ENCODE peak calls at places on chromosomes 11 and 22, in five cellular contexts. O is neural progenitor cell, W is cardiac muscle cell, P is HCT116, F is A673. H is an unnamed sample.

GRCh38 chr11:73233211-73233610 is 15.1 kb downstream of the P2RY2 start:
- DNase-seq in W (no peak), F (no peak), O (no peak), P (no peak), H (no peak)

GRCh38 chr11:16292167-16292859 is 64.0 kb downstream of the SOX6 start:
- DNase-seq in O (no peak), P (no peak), F (peak; percentile 25), W (no peak), H (no peak)

GRCh38 chr11:27716850-27717249 is 16.6 kb upstream of the BDNF start:
- DNase-seq in P (no peak), O (peak; percentile 47), F (no peak), W (peak; percentile 62), H (no peak)

GRCh38 chr11:69297926-69298777 is 4.2 kb downstream of the MYEOV start:
- DNase-seq in F (no peak), W (peak; percentile 78), O (no peak), P (peak; percentile 78), H (peak; percentile 84)

GRCh38 chr11:41201156-41201555 is 258.3 kb downstream of the LRRC4C start:
- DNase-seq in P (no peak), F (peak; percentile 86), O (peak; percentile 77), W (peak; percentile 19), H (no peak)

GRCh38 chr11:726278-726915 is 20.4 kb downstream of the EPS8L2 start:
- DNase-seq in O (peak; percentile 55), P (no peak), F (no peak), W (peak; percentile 30), H (peak; percentile 64)

GRCh38 chr22:35630387-35630793 is 13.3 kb upstream of the MB start:
- DNase-seq in F (peak; percentile 54), P (peak; percentile 38), O (peak; percentile 18), W (peak; percentile 69), H (no peak)

GRCh38 chr22:35587447-35587870 is 29.7 kb downstream of the MB start:
- DNase-seq in O (no peak), F (peak; percentile 34), W (no peak), P (no peak), H (peak; percentile 86)

GRCh38 chr11:23932485-23932898 is 564.4 kb upstream of the LUZP2 start:
- DNase-seq in P (no peak), W (peak; percentile 63), O (no peak), F (no peak), H (no peak)

GRCh38 chr22:24315367-24315781 is 44.7 kb downstream of the SPECC1L start:
- DNase-seq in P (no peak), W (no peak), O (no peak), F (no peak), H (no peak)

GRCh38 chr11:11432621-11433319 is 79.7 kb upstream of the CSNK2A3 start:
- DNase-seq in O (no peak), W (no peak), F (no peak), P (no peak), H (no peak)

GRCh38 chr11:111663820-111664219 is 61.6 kb downstream of the SIK2 start:
- DNase-seq in W (peak; percentile 79), O (no peak), F (peak; percentile 80), P (no peak), H (peak; percentile 37)

GRCh38 chr11:91394718-91395414 is 829.8 kb upstream of the FAT3 start:
- DNase-seq in O (no peak), F (peak; percentile 10), W (no peak), P (no peak), H (no peak)

GRCh38 chr22:42662114-42663021 is 13.2 kb upstream of the CYB5R3 start:
- DNase-seq in W (peak; percentile 76), O (peak; percentile 91), P (no peak), F (peak; percentile 87), H (peak; percentile 93)

GRCh38 chr11:128481135-128481534 is 106.2 kb downstream of the ETS1 start:
- DNase-seq in P (no peak), O (no peak), F (no peak), W (peak; percentile 93), H (no peak)

GRCh38 chr22:25514436-25514835 is 50.0 kb upstream of the GRK3 start:
- DNase-seq in P (no peak), F (no peak), O (no peak), W (no peak), H (no peak)

GRCh38 chr11:69157156-69157821 is 1.6 kb downstream of the SMIM38 start:
- DNase-seq in W (peak; percentile 78), O (peak; percentile 87), P (no peak), F (peak; percentile 79), H (no peak)

GRCh38 chr11:78223320-78223954 is 34.7 kb downstream of the USP35 start:
- DNase-seq in P (no peak), W (no peak), O (no peak), F (no peak), H (no peak)

GRCh38 chr11:36574486-36574885 is 6.7 kb downstream of the RAG1 start:
- DNase-seq in W (no peak), P (no peak), F (no peak), O (no peak), H (no peak)

GRCh38 chr11:134363161-134363560 is 31.4 kb downstream of the GLB1L2 start:
- DNase-seq in P (no peak), W (no peak), F (no peak), O (no peak), H (peak; percentile 30)

GRCh38 chr11:35526370-35526792 is 965 bp upstream of the PAMR1 start:
- DNase-seq in O (peak; percentile 39), W (no peak), P (peak; percentile 27), F (peak; percentile 62), H (no peak)

GRCh38 chr11:23570828-23571227 is 710.6 kb upstream of the CCDC179 start:
- DNase-seq in O (no peak), W (no peak), P (no peak), F (no peak), H (no peak)

GRCh38 chr22:27870234-27871191 is 48.5 kb downstream of the PITPNB start:
- DNase-seq in P (no peak), O (no peak), W (no peak), F (no peak), H (no peak)

DNA sequence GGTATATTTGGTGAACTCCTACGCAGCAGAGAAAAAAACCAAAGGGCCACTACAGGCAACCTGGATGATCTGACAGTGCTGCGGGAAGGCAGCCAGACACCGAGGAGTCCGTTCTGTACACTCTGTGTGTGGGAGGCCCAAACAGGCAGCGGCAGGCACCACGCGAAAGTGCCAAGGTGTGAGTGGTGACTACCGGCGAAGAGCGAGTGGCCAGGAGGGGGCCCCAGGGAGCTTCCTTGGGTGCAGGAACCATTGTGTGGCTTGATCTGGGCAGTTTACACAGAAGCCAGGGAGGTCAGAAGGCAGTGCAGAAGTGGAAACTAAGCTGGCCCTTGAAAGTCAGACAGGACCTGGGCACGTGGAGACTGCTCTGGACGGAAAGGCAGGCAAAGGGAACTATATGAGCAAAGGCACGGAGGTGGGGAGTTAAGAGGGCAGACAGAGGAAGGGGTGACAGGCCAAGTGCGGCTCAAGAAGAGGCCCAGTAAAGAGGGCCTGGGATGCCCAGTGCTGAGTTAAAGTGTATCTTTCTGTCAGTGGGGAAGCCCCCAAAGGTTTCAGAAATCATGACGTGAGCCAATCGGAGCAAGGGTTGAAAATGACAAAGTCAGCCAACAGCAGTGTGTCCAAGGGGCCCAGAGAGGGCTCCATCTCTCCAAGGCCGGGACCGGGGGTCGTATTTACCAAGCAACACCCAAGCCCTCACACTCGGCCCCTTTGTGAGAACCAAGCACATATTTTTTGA is 10.6 kb downstream of the TMEM184B start:
- DNase-seq in W (no peak), F (no peak), O (peak; percentile 65), P (no peak), H (peak; percentile 57)
- TF ChIP-seq CTCF in W (peak; percentile 57), F (peak; percentile 59), O (peak; percentile 63), P (peak; percentile 60), H (peak; percentile 52)

DNA sequence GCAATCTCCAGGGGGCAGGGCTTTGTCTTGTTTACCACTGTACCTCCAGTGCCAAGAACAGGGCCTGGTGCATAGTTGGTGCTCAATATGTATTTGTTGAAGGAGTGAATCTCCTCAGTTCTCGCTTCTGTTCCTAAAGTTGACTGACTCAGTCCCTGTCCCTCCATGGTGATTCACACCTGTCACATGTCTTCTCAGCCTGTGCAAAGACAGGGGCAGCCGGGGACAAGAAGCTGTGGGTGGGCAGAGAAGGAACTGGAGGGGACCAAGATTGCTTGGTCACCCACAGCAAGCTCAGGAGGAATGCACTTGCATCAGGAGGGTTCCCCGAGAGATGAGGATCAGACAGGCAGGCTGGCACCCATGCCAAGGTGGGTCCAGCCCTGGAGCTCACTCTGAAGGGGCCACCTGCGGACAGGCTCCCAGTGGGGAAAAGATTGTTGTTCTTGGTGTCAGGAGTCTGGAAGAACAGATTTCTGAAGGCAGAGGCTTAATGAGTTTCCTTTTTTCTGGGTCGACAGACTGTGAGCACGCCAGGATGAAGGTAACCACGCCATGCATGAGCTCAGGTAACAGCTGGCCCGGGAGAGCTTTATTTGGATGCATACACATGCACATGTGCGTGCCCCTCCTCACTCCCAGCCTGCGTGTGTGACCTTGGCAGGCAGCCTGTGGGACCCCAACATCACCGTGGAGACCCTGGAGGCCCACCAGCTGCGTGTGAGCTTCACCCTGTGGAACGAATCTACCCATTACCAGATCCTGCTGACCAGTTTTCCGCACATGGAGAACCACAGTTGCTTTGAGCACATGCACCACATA is 16.9 kb downstream of the IL17RA start:
- DNase-seq in F (no peak), W (no peak), O (no peak), P (no peak), H (no peak)
- H3K4me1 ChIP-seq in F (no peaks in the 10 kb centered on the region), W (no peaks in the 10 kb centered on the region), O (peaks cover 7% of the 10 kb centered on the region), P (no peaks in the 10 kb centered on the region), H (no peaks in the 10 kb centered on the region)

GRCh38 chr11:45615182-45615792 is 50.1 kb downstream of the CHST1 start:
- DNase-seq in O (no peak), P (no peak), W (no peak), F (no peak), H (no peak)

GRCh38 chr11:45617886-45618601 is 47.4 kb downstream of the CHST1 start:
- DNase-seq in O (peak; percentile 58), W (no peak), P (no peak), F (no peak), H (no peak)

GRCh38 chr11:45610627-45611026 is 54.8 kb downstream of the CHST1 start:
- DNase-seq in W (no peak), O (no peak), F (no peak), P (no peak), H (no peak)

GRCh38 chr11:45616802-45617549 is 48.4 kb downstream of the CHST1 start:
- DNase-seq in W (no peak), P (no peak), O (no peak), F (no peak), H (no peak)

GRCh38 chr11:45614196-45614828 is 51.1 kb downstream of the CHST1 start:
- DNase-seq in O (no peak), W (no peak), F (no peak), P (no peak), H (no peak)
- TF ChIP-seq CTCF in O (no peak), W (no peak), F (no peak), P (no peak), H (no peak)

DNA sequence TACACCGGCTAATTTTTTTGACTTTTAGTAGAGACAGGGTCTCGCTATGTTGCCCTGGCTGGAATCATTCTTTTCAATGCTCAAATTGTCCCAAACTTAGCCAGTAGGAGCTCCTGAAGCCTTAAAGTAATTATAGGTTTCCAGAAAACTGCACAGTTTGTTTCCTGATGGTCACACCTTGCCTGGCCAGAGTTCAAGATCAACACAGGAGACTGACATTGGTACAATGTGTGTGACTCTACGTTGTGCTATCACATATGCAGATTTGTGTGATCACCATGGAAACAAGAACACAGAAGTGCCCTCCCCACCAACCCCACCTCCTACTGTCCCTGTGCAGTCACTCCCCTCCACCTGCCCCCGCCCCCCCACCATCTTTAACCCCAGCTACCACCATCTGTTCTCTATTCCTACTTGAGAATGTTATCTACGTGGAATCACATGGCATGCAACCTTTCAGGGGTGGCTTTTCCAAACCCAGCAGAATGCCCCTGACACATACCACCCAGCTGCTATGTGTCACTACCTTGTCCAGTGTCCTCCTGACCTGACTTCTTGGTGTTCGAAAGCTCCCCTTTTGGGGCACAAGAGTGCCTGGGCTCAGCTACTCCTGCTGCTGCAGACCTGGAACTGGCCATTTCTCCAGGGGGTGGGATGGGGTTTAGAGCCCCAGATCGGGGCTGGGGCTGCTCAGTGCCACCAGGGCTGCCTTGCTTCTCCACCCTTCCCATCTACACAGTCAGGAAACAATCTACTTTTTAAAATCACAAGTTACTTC is 6.1 kb upstream of the NAP1L4 start:
- DNase-seq in P (no peak), O (no peak), F (no peak), W (no peak), H (no peak)
- H3K4me1 ChIP-seq in P (no peaks in the 10 kb centered on the region), O (peaks cover 12% of the 10 kb centered on the region), F (peaks cover 20% of the 10 kb centered on the region), W (no peaks in the 10 kb centered on the region), H (peaks cover 12% of the 10 kb centered on the region)

H was measured in psoas muscle.